ENCODE peak calls at places on chromosomes 7 and 10, in five cellular contexts. One of them, this sample, is unnamed.

GRCh38 chr10:109819807-109820206 is 103.5 kb downstream of the XPNPEP1 start:
- DNase-seq in K562: no peak
- DNase-seq in sigmoid colon: no peak
- DNase-seq in GM12891: no peak
- DNase-seq in uterus: no peak
- DNase-seq in this sample: no peak

GRCh38 chr7:88254721-88255120 is 34.9 kb upstream of the SRI start:
- DNase-seq in GM12891: no peak
- DNase-seq in uterus: no peak
- DNase-seq in sigmoid colon: no peak
- DNase-seq in K562: no peak
- DNase-seq in this sample: no peak

GRCh38 chr7:3310884-3311283 is 9.8 kb downstream of the SDK1 start:
- DNase-seq in GM12891: no peak
- DNase-seq in K562: no peak
- DNase-seq in uterus: no peak
- DNase-seq in sigmoid colon: no peak
- DNase-seq in this sample: no peak

GRCh38 chr7:151927011-151927410 is 29.2 kb upstream of the GALNTL5 start:
- DNase-seq in sigmoid colon: no peak
- DNase-seq in GM12891: no peak
- DNase-seq in uterus: no peak
- DNase-seq in K562: no peak
- DNase-seq in this sample: no peak

GRCh38 chr10:71912431-71912830 is 51.8 kb upstream of the CHST3 start:
- DNase-seq in sigmoid colon: no peak
- DNase-seq in K562: peak
- DNase-seq in uterus: no peak
- DNase-seq in GM12891: no peak
- DNase-seq in this sample: no peak

GRCh38 chr10:1300218-1300617 is 244.0 kb downstream of the WDR37 start:
- DNase-seq in sigmoid colon: no peak
- DNase-seq in K562: no peak
- DNase-seq in uterus: no peak
- DNase-seq in GM12891: no peak
- DNase-seq in this sample: no peak

GRCh38 chr10:43361532-43362190 is 9.8 kb upstream of the FXYD4 start:
- DNase-seq in uterus: no peak
- DNase-seq in K562: no peak
- DNase-seq in sigmoid colon: no peak
- DNase-seq in GM12891: no peak
- DNase-seq in this sample: no peak

GRCh38 chr7:39683216-39683845 is 60.0 kb downstream of the RALA start:
- DNase-seq in uterus: no peak
- DNase-seq in K562: no peak
- DNase-seq in sigmoid colon: no peak
- DNase-seq in GM12891: no peak
- DNase-seq in this sample: no peak

GRCh38 chr10:33347227-33347626 is 12.8 kb upstream of the NRP1 start:
- DNase-seq in uterus: no peak
- DNase-seq in GM12891: no peak
- DNase-seq in K562: no peak
- DNase-seq in sigmoid colon: no peak
- DNase-seq in this sample: no peak

GRCh38 chr7:27491534-27491933 is 171.1 kb downstream of the HIBADH start:
- DNase-seq in uterus: no peak
- DNase-seq in sigmoid colon: no peak
- DNase-seq in K562: no peak
- DNase-seq in GM12891: no peak
- DNase-seq in this sample: no peak

GRCh38 chr10:348456-348855 is 213.2 kb downstream of the ZMYND11 start:
- DNase-seq in uterus: no peak
- DNase-seq in sigmoid colon: peak
- DNase-seq in GM12891: no peak
- DNase-seq in K562: no peak
- DNase-seq in this sample: no peak

GRCh38 chr10:114458955-114459354 is 54.7 kb upstream of the AFAP1L2 start:
- DNase-seq in GM12891: peak
- DNase-seq in K562: peak
- DNase-seq in uterus: no peak
- DNase-seq in sigmoid colon: peak
- DNase-seq in this sample: peak

GRCh38 chr7:150939052-150939810 is 38.9 kb downstream of the KCNH2 start:
- DNase-seq in GM12891: no peak
- DNase-seq in uterus: no peak
- DNase-seq in K562: no peak
- DNase-seq in sigmoid colon: peak
- DNase-seq in this sample: no peak

GRCh38 chr7:1924185-1924817 is 254.2 kb downstream of the ELFN1 start:
- DNase-seq in sigmoid colon: no peak
- DNase-seq in uterus: no peak
- DNase-seq in K562: no peak
- DNase-seq in GM12891: no peak
- DNase-seq in this sample: no peak

GRCh38 chr10:81251457-81252115 is 623.4 kb upstream of the NRG3 start:
- DNase-seq in sigmoid colon: no peak
- DNase-seq in uterus: no peak
- DNase-seq in K562: no peak
- DNase-seq in GM12891: no peak
- DNase-seq in this sample: no peak

GRCh38 chr7:72170489-72170888 is 241.6 kb downstream of the CALN1 start:
- DNase-seq in GM12891: no peak
- DNase-seq in sigmoid colon: no peak
- DNase-seq in K562: no peak
- DNase-seq in uterus: no peak
- DNase-seq in this sample: no peak

GRCh38 chr7:35430547-35431153 is 176.8 kb upstream of the TBX20 start:
- DNase-seq in K562: peak
- DNase-seq in sigmoid colon: no peak
- DNase-seq in GM12891: no peak
- DNase-seq in uterus: no peak
- DNase-seq in this sample: peak

GRCh38 chr10:77346031-77346430 is 291.6 kb downstream of the KCNMA1 start:
- DNase-seq in uterus: no peak
- DNase-seq in sigmoid colon: no peak
- DNase-seq in GM12891: no peak
- DNase-seq in K562: no peak
- DNase-seq in this sample: no peak

GRCh38 chr10:123530166-123530870 is 135.8 kb upstream of the GPR26 start:
- DNase-seq in sigmoid colon: no peak
- DNase-seq in GM12891: no peak
- DNase-seq in uterus: no peak
- DNase-seq in K562: no peak
- DNase-seq in this sample: no peak

GRCh38 chr7:28708033-28708451 is 250.1 kb downstream of the TRIL start:
- DNase-seq in K562: no peak
- DNase-seq in uterus: peak
- DNase-seq in GM12891: no peak
- DNase-seq in sigmoid colon: peak
- DNase-seq in this sample: no peak

GRCh38 chr10:38032881-38033280 is 22.4 kb downstream of the ZNF33A start:
- DNase-seq in K562: no peak
- DNase-seq in uterus: no peak
- DNase-seq in sigmoid colon: no peak
- DNase-seq in GM12891: no peak
- DNase-seq in this sample: no peak

GRCh38 chr7:111753968-111754367 is 191.7 kb upstream of the IMMP2L start:
- DNase-seq in K562: no peak
- DNase-seq in GM12891: no peak
- DNase-seq in uterus: no peak
- DNase-seq in sigmoid colon: no peak
- DNase-seq in this sample: no peak

GRCh38 chr7:83347836-83348482 is 185.3 kb upstream of the PCLO start:
- DNase-seq in K562: no peak
- DNase-seq in uterus: no peak
- DNase-seq in GM12891: no peak
- DNase-seq in sigmoid colon: no peak
- DNase-seq in this sample: no peak

GRCh38 chr10:126013489-126014281 is 117.3 kb downstream of the FANK1 start:
- DNase-seq in K562: peak
- DNase-seq in sigmoid colon: no peak
- DNase-seq in GM12891: no peak
- DNase-seq in uterus: no peak
- DNase-seq in this sample: peak

DNA sequence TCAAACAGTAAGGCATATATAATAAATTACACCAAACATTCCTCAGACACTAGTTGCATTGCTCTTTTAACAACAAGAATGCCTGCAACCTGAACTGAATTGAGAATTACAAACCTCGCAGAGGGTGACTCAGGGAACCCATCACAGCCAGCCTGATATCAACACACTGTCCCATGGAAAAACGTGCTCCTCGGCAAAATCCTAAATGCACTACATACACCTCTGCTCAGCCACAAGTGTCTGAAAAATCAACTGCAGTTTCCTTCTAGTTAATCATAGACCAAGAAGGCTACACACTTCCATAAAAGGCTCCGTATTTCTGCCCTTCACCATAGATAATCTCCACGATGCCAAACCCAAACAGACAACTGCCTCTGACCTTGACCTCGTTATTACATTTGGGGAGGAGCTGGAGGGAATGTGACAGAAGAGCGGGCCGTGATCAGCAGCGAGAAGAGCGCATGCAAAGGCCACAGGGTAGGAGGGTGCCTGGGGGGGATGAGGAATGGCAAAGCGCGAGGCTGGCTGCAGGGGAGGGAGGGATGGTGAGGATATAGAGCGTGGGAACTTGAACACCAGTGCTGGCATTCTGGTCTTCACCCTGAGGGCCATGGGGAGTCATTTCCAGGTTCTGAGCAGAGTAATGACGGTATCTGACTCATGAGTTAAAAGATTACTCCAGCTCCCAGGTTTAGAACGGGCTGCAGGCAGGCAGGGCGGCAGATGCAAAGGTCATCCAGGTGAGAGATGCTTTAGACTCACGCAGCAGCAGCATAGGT is 201.9 kb upstream of the FRMD4A start:
- DNase-seq in sigmoid colon: no peak
- DNase-seq in GM12891: no peak
- DNase-seq in uterus: no peak
- DNase-seq in K562: no peak
- DNase-seq in this sample: no peak
- TF ChIP-seq POLR2A in sigmoid colon: no peak
- TF ChIP-seq POLR2A in GM12891: no peak
- TF ChIP-seq POLR2A in uterus: no peak
- TF ChIP-seq POLR2A in K562: no peak
- TF ChIP-seq POLR2A in this sample: no peak

GRCh38 chr7:23343806-23344500 is 44.8 kb downstream of the MALSU1 start:
- DNase-seq in K562: no peak
- DNase-seq in GM12891: no peak
- DNase-seq in sigmoid colon: no peak
- DNase-seq in uterus: no peak
- DNase-seq in this sample: no peak
- TF ChIP-seq POLR2A in K562: no peak
- TF ChIP-seq POLR2A in GM12891: no peak
- TF ChIP-seq POLR2A in sigmoid colon: no peak
- TF ChIP-seq POLR2A in uterus: no peak
- TF ChIP-seq POLR2A in this sample: no peak

GRCh38 chr7:44971188-44971907 is 7.5 kb downstream of the MYO1G start:
- DNase-seq in sigmoid colon: peak
- DNase-seq in uterus: no peak
- DNase-seq in K562: no peak
- DNase-seq in GM12891: no peak
- DNase-seq in this sample: no peak

GRCh38 chr7:44970521-44971051 is 8.2 kb downstream of the MYO1G start:
- DNase-seq in GM12891: no peak
- DNase-seq in sigmoid colon: peak
- DNase-seq in uterus: no peak
- DNase-seq in K562: no peak
- DNase-seq in this sample: no peak

GRCh38 chr7:44971991-44972441 is 6.8 kb downstream of the MYO1G start:
- DNase-seq in GM12891: no peak
- DNase-seq in uterus: no peak
- DNase-seq in sigmoid colon: peak
- DNase-seq in K562: no peak
- DNase-seq in this sample: no peak

GRCh38 chr7:44973610-44974401 is 5.0 kb downstream of the MYO1G start:
- DNase-seq in uterus: no peak
- DNase-seq in GM12891: no peak
- DNase-seq in K562: peak
- DNase-seq in sigmoid colon: no peak
- DNase-seq in this sample: peak

GRCh38 chr7:44972562-44972961 is 6.3 kb downstream of the MYO1G start:
- DNase-seq in uterus: no peak
- DNase-seq in GM12891: no peak
- DNase-seq in K562: no peak
- DNase-seq in sigmoid colon: no peak
- DNase-seq in this sample: no peak
- TF ChIP-seq POLR2A in uterus: no peak
- TF ChIP-seq POLR2A in GM12891: no peak
- TF ChIP-seq POLR2A in K562: no peak
- TF ChIP-seq POLR2A in sigmoid colon: no peak
- TF ChIP-seq POLR2A in this sample: no peak

GRCh38 chr7:30023524-30023923 is 3.0 kb downstream of the FKBP14 start:
- DNase-seq in uterus: no peak
- DNase-seq in GM12891: no peak
- DNase-seq in sigmoid colon: no peak
- DNase-seq in K562: no peak
- DNase-seq in this sample: no peak

GRCh38 chr7:30027915-30028748 is at the start of gene PLEKHA8:
- DNase-seq in GM12891: peak
- DNase-seq in K562: peak
- DNase-seq in uterus: peak
- DNase-seq in sigmoid colon: peak
- DNase-seq in this sample: peak

GRCh38 chr7:30028749-30029635 is 780 bp downstream of the PLEKHA8 start:
- DNase-seq in sigmoid colon: peak
- DNase-seq in K562: no peak
- DNase-seq in uterus: no peak
- DNase-seq in GM12891: no peak
- DNase-seq in this sample: peak

GRCh38 chr7:30027065-30027456 is 559 bp upstream of the FKBP14 start:
- DNase-seq in K562: no peak
- DNase-seq in sigmoid colon: no peak
- DNase-seq in GM12891: no peak
- DNase-seq in uterus: no peak
- DNase-seq in this sample: peak

DNA sequence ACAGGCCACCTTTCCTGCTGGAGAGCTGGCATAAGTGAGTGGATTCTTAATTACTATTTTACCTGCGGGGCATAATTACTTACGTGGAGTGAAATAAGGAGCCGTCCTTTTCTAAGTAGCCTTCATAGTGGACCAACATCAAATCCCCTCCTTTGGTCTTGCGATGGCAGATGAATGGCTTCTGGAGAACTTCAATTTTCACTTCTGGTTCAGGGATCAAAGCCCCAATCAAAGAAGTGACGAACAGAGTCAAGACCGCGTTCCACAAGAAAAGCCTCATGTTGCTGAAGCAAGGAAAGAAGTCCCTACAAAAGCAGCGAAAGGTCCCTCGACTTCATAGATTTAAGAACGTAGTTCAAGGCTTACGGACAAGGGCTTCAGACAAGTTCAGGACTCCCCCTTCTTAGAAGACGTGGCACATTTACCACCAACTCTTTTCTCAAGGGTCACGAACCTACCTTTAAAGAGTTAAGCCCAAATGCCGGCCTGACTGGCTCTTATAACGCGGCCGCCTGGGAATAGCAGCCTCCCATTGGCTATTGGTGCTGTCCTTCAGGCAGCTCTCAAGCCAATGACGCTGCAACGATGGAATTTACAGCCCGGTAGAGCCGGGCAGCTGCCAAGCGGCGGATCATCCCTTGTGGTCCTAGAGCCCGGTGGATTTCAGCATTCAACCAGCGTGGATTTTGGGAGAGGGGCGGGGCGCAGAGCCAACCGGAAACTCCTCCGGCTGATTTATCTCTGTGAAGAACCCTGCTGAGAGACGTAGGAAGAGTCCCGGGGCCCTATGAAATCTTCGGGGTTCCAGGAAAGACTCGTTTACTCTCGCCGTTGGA is at the start of gene FKBP14:
- DNase-seq in uterus: peak
- DNase-seq in K562: peak
- DNase-seq in GM12891: peak
- DNase-seq in sigmoid colon: peak
- DNase-seq in this sample: peak
- TF ChIP-seq POLR2A in uterus: no peak
- TF ChIP-seq POLR2A in K562: peak
- TF ChIP-seq POLR2A in GM12891: peak
- TF ChIP-seq POLR2A in sigmoid colon: no peak
- TF ChIP-seq POLR2A in this sample: peak

This sample was measured in erythroblast.